ENCODE peak calls at places on chromosome 13, in nine cellular contexts. N is heart right ventricle, B is NCI-H2029, X is ovary, K is nucleus accumbens, F is activated B cell treated with CpG ODN at 0.5 μM for 24 hours, U is glutamatergic neuron, W is GOT3, A is T follicular helper cell. V is an unnamed sample.

GRCh38 chr13:112670864-112671263 is 19.0 kb upstream of the ATP11A start:
- DNase-seq in N (no peak), B (no peak), X (no peak), K (no peak), F (no peak), U (no peak), W (no peak), A (no peak), V (no peak)

GRCh38 chr13:45799451-45799850 is 52.1 kb downstream of the SIAH3 start:
- DNase-seq in N (no peak), B (no peak), X (no peak), K (no peak), F (no peak), U (no peak), W (no peak), A (no peak), V (no peak)

GRCh38 chr13:80513196-80513595 is 172.3 kb upstream of the SPRY2 start:
- DNase-seq in N (no peak), B (no peak), X (no peak), K (no peak), F (no peak), U (no peak), W (no peak), A (no peak), V (no peak)

GRCh38 chr13:67204731-67205130 is 25.4 kb downstream of the PCDH9 start:
- DNase-seq in N (no peak), B (no peak), X (no peak), K (no peak), F (no peak), U (no peak), W (no peak), A (no peak), V (no peak)

GRCh38 chr13:113962975-113963374 is 10.9 kb downstream of the C13orf46 start:
- DNase-seq in N (no peak), B (no peak), X (no peak), K (no peak), F (no peak), U (no peak), W (no peak), A (no peak), V (no peak)

GRCh38 chr13:79799466-79799865 is 318.5 kb downstream of the NDFIP2 start:
- DNase-seq in N (no peak), B (no peak), X (no peak), K (no peak), F (no peak), U (no peak), W (no peak), A (no peak), V (no peak)

GRCh38 chr13:37407156-37407555 is 191.4 kb downstream of the POSTN start:
- DNase-seq in N (no peak), B (no peak), X (no peak), K (no peak), F (no peak), U (no peak), W (no peak), A (no peak), V (no peak)

GRCh38 chr13:99087954-99088491 is 110.2 kb upstream of the DOCK9 start:
- DNase-seq in N (peak; percentile 12), B (peak; percentile 31), X (no peak), K (no peak), F (peak; percentile 24), U (peak; percentile 40), W (no peak), A (peak; percentile 5), V (no peak)

GRCh38 chr13:20231839-20232555 is at the start of gene GJB6:
- DNase-seq in N (no peak), B (no peak), X (no peak), K (no peak), F (no peak), U (peak; percentile 53), W (no peak), A (peak; percentile 6), V (no peak)

GRCh38 chr13:26584713-26585112 is 27.2 kb downstream of the WASF3 start:
- DNase-seq in N (no peak), B (no peak), X (no peak), K (no peak), F (no peak), U (no peak), W (no peak), A (no peak), V (no peak)

GRCh38 chr13:43567608-43568007 is 219.2 kb downstream of the ENOX1 start:
- DNase-seq in N (no peak), B (no peak), X (no peak), K (no peak), F (no peak), U (no peak), W (no peak), A (no peak), V (no peak)

GRCh38 chr13:20303636-20304035 is 71.5 kb upstream of the GJB6 start:
- DNase-seq in N (no peak), B (no peak), X (no peak), K (no peak), F (no peak), U (no peak), W (no peak), A (no peak), V (no peak)

GRCh38 chr13:39676315-39676876 is 20.9 kb downstream of the COG6 start:
- DNase-seq in N (peak; percentile 36), B (peak; percentile 2), X (no peak), K (no peak), F (no peak), U (no peak), W (no peak), A (no peak), V (peak; percentile 56)

GRCh38 chr13:20494656-20495055 is 31.0 kb downstream of the CRYL1 start:
- DNase-seq in N (no peak), B (no peak), X (no peak), K (no peak), F (no peak), U (no peak), W (no peak), A (no peak), V (no peak)

GRCh38 chr13:106612688-106613087 is 44.8 kb upstream of the ARGLU1 start:
- DNase-seq in N (peak; percentile 59), B (no peak), X (peak; percentile 78), K (no peak), F (no peak), U (no peak), W (no peak), A (no peak), V (no peak)

GRCh38 chr13:110634558-110634957 is 19.2 kb downstream of the NAXD start:
- DNase-seq in N (no peak), B (no peak), X (no peak), K (no peak), F (no peak), U (no peak), W (no peak), A (no peak), V (no peak)

V was measured in SW 1271.